ENCODE peak calls at places on chromosomes 5 and 9, in five cellular contexts. T, S, Q, B and O are unnamed samples.

GRCh38 chr5:15550502-15551115 is 50.6 kb downstream of the FBXL7 start:
- DNase-seq in T (no peak), S (no peak), Q (no peak), B (no peak), O (no peak)

GRCh38 chr5:146565764-146566163 is 49.8 kb upstream of the GPR151 start:
- DNase-seq in T (peak), S (peak), Q (peak), B (peak), O (peak)

GRCh38 chr5:120164037-120164436 is 300.1 kb upstream of the PRR16 start:
- DNase-seq in T (no peak), S (no peak), Q (no peak), B (no peak), O (no peak)

GRCh38 chr9:126156898-126157297 is 169.7 kb upstream of the MVB12B start:
- DNase-seq in T (no peak), S (no peak), Q (no peak), B (no peak), O (no peak)

GRCh38 chr5:133967124-133967523 is 1.3 kb downstream of the C5orf15 start:
- DNase-seq in T (no peak), S (no peak), Q (no peak), B (no peak), O (no peak)

GRCh38 chr5:155389498-155389897 is 375.9 kb downstream of the KIF4B start:
- DNase-seq in T (no peak), S (no peak), Q (no peak), B (no peak), O (no peak)

GRCh38 chr5:59069438-59070079 is 486.7 kb downstream of the RAB3C start:
- DNase-seq in T (no peak), S (no peak), Q (no peak), B (peak), O (no peak)

GRCh38 chr5:168216989-168217388 is 74.5 kb upstream of the WWC1 start:
- DNase-seq in T (no peak), S (no peak), Q (no peak), B (no peak), O (no peak)

GRCh38 chr5:64972591-64972990 is 203.9 kb downstream of the CWC27 start:
- DNase-seq in T (no peak), S (no peak), Q (no peak), B (no peak), O (no peak)

GRCh38 chr5:179865471-179866240 is 7.0 kb upstream of the MRNIP start:
- DNase-seq in T (no peak), S (no peak), Q (no peak), B (no peak), O (no peak)

GRCh38 chr5:179867079-179867465 is 8.5 kb upstream of the MRNIP start:
- DNase-seq in T (no peak), S (no peak), Q (no peak), B (no peak), O (no peak)

GRCh38 chr5:179864686-179865085 is 6.1 kb upstream of the MRNIP start:
- DNase-seq in T (no peak), S (no peak), Q (no peak), B (no peak), O (no peak)

GRCh38 chr5:179867476-179867875 is 8.9 kb upstream of the MRNIP start:
- DNase-seq in T (no peak), S (no peak), Q (no peak), B (no peak), O (no peak)

DNA sequence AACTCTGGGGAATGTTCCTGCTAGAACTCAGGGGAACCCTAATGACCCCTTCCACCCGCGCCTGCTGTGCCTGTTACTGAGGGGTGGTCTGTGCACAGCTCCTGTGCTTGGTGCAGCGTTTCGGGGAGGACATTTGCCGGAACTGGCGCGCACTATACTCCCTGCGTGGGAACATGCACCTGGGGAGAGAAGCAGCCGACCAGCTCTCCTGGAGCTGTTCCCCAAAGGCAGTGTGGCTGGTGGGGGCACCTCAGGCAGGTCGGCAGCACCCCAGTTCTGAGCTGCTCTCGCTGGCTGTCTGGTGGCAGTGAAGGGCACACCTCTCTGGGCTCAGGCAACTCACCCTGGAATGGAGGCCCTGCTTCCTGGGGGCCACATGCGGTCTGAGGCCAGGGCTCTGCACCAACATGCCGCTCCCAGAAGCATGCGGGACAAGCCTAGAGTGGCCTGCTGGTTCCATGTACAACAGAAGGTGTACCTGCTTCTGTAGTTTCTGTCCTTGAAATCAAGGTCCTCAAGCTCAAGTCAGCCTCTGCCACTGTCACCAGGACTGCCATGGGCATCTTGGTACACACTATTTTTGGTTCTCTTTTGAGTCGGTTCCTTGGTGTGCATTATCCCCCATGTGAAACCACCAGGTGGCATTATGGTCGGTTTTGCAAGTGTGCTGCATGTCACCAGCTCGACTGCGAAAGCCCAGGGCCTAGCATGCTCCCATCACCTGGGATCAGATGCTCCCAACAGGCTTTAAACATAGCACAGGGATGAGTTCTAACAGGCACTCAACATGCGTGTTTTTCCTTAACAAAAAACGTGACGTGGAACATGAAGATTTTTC is 7.8 kb upstream of the MRNIP start:
- DNase-seq in T (no peak), S (no peak), Q (peak), B (no peak), O (no peak)
- TF ChIP-seq CTCF in T (no peak), S (no peak), Q (peak), B (no peak), O (no peak)

GRCh38 chr9:114844766-114845165 is 38.9 kb upstream of the TNFSF15 start:
- DNase-seq in T (no peak), S (no peak), Q (no peak), B (no peak), O (no peak)
- TF ChIP-seq CTCF in T (no peak), S (no peak), Q (no peak), B (no peak), O (no peak)

GRCh38 chr9:137138058-137138697 is 776 bp upstream of the GRIN1 start:
- DNase-seq in T (no peak), S (no peak), Q (no peak), B (no peak), O (no peak)
- TF ChIP-seq CTCF in T (no peak), S (no peak), Q (no peak), B (no peak), O (no peak)

DNA sequence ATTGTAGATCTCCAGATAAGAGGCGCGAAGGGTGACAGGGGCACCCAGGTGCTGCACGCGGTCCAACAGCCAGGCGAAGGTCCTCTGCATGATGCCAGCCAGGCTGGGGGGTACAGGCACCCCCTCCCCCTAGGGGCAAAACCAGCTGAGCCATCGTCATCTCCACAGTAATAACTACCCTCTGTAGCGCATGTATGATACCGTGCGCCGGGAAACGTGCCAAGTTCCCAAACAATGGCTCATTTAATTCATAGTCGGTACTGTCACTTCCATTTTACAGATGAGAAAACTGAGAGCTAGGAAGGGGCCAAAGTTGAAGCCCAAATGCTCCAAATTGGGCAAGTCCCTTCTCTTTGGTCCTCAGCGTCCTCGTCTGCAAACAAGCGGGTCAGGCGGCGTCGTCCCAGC is 1.5 kb downstream of the KIF12 start:
- DNase-seq in T (no peak), S (peak), Q (no peak), B (no peak), O (no peak)
- TF ChIP-seq CTCF in T (no peak), S (no peak), Q (no peak), B (no peak), O (no peak)

GRCh38 chr9:115849679-115850412 is 303.7 kb upstream of the PAPPA start:
- DNase-seq in T (no peak), S (peak), Q (peak), B (peak), O (no peak)
- TF ChIP-seq CTCF in T (no peak), S (no peak), Q (no peak), B (peak), O (no peak)

DNA sequence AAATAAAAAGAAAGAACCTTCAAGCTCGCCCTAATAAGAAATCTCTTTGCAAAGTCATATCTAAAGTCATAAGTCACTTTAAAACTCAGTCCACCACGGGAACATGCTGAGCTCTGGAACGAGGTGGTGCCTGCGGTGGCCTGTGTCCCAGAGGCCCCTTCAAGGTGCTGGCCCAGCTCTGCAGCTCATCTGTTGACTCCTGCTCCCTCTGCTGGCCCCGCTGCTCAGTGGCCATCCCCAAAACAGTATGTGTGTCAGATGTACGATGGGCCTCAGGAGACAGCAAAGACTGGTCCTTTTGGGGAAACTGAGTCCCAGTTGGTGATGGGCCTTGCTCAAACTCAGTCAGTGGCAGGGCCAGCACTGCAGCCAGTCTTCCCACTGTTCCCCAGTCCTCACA is 22.8 kb upstream of the FOXB2 start:
- DNase-seq in T (no peak), S (no peak), Q (peak), B (no peak), O (no peak)
- TF ChIP-seq CTCF in T (peak), S (peak), Q (peak), B (peak), O (no peak)

GRCh38 chr9:976805-977360 is 428 bp downstream of the DMRT3 start:
- DNase-seq in T (no peak), S (no peak), Q (no peak), B (no peak), O (no peak)

GRCh38 chr9:975740-976257 is 656 bp upstream of the DMRT3 start:
- DNase-seq in T (no peak), S (no peak), Q (no peak), B (no peak), O (no peak)

GRCh38 chr9:974993-975739 is 1.3 kb upstream of the DMRT3 start:
- DNase-seq in T (no peak), S (no peak), Q (no peak), B (no peak), O (no peak)

GRCh38 chr9:977361-978116 is 1.1 kb downstream of the DMRT3 start:
- DNase-seq in T (no peak), S (no peak), Q (no peak), B (no peak), O (no peak)

DNA sequence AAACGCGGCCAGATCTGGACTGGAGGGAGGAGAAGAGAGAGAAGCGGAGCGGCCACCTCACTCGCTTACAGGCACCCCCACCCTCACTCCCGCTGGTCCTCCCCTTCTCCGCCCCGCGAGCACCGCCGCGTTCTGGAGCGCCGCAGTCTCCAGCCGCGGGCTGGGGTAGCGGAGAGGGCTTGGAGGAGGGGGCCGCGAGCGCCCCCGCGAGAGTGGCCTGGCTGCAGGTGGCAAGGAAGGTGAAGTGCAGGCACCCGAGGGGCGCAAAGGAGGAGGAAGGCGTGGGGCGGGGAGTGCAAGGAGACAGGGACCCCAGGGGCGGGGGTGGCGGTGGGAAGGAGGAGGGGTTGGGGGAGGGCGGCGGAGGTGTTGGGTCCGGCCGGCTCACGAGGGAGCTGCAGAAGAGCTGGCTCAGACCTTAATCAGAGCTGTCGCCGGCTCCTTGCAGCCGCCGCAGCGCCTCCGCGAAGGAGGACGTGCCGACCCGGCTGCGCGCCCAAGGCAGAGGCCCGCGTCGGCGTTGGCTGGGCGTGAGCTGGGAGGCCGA is at the start of gene DMRT3:
- DNase-seq in T (peak), S (no peak), Q (no peak), B (no peak), O (no peak)
- TF ChIP-seq CTCF in T (peak), S (no peak), Q (no peak), B (no peak), O (no peak)

DNA sequence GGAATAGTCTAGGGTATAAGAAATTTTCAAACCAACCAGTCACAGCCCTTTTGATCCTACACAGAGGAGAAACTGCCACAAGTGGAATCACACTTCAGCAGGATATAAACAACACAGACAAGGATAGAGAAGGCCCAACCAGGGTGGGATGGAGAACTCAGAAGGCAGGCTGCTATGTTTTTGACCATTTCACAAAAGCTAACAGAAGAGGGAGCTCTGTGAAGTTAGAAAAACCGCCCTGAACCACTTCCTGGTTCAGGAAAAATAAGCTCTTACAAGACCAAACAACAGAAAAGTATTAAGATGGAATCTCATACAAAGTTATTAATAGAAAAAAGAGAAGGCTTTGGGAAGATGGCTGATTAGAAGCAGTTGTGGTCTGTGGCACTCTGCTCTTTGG is 960 bp upstream of the IFNB1 start:
- DNase-seq in T (no peak), S (no peak), Q (peak), B (no peak), O (no peak)
- TF ChIP-seq CTCF in T (no peak), S (no peak), Q (no peak), B (no peak), O (no peak)

GRCh38 chr9:37511006-37511714 is 25.4 kb downstream of the POLR1E start:
- DNase-seq in T (no peak), S (no peak), Q (peak), B (no peak), O (no peak)
- TF ChIP-seq CTCF in T (peak), S (no peak), Q (peak), B (peak), O (no peak)